ENCODE peak calls at places on chromosomes 2 and 18, in seven cellular contexts. E is tibial nerve; P is CD8-positive, alpha-beta T cell; G is mesendoderm; I is bronchial epithelial cell; A is tibial artery; X is GM23338. T is an unnamed sample. For H3K36me3, the result is how much of the 10 kb centered on the place peaks cover.

GRCh38 chr2:6177796-6178195 is 485.6 kb downstream of the SOX11 start:
- DNase-seq in E (no peak), P (no peak), G (no peak), I (no peak), A (no peak), X (no peak), T (no peak)

GRCh38 chr2:172095146-172095904 is 7.4 kb downstream of the DLX2 start:
- DNase-seq in E (no peak), P (peak), G (peak), I (peak), A (no peak), X (peak), T (no peak)

GRCh38 chr2:177296047-177296446 is 31.5 kb upstream of the NFE2L2 start:
- DNase-seq in E (no peak), P (no peak), G (no peak), I (peak), A (no peak), X (no peak), T (no peak)

GRCh38 chr2:145845207-145845894 is 1325.4 kb upstream of the ZEB2 start:
- DNase-seq in E (no peak), P (no peak), G (no peak), I (no peak), A (no peak), X (no peak), T (no peak)

GRCh38 chr2:162327134-162327769 is 8.8 kb upstream of the IFIH1 start:
- DNase-seq in E (no peak), P (peak), G (peak), I (no peak), A (no peak), X (peak), T (no peak)

GRCh38 chr2:159722580-159722979 is 10.3 kb downstream of the MARCHF7 start:
- DNase-seq in E (no peak), P (no peak), G (no peak), I (no peak), A (no peak), X (no peak), T (no peak)

GRCh38 chr2:150475479-150476212 is 11.8 kb downstream of the RND3 start:
- DNase-seq in E (no peak), P (no peak), G (no peak), I (no peak), A (no peak), X (no peak), T (no peak)

GRCh38 chr2:235685024-235685721 is 191.3 kb downstream of the AGAP1 start:
- DNase-seq in E (no peak), P (no peak), G (no peak), I (no peak), A (no peak), X (no peak), T (no peak)

GRCh38 chr2:111143107-111143886 is 22.6 kb downstream of the BCL2L11 start:
- DNase-seq in E (no peak), P (no peak), G (no peak), I (no peak), A (no peak), X (no peak), T (no peak)

GRCh38 chr18:63262369-63263335 is 56.9 kb downstream of the BCL2 start:
- DNase-seq in E (no peak), P (no peak), G (no peak), I (no peak), A (peak), X (no peak), T (no peak)

GRCh38 chr2:175575346-175576258 is 394.1 kb upstream of the ATP5MC3 start:
- DNase-seq in E (no peak), P (no peak), G (no peak), I (no peak), A (no peak), X (no peak), T (no peak)

GRCh38 chr2:109393211-109393610 is 220.6 kb downstream of the SEPTIN10 start:
- DNase-seq in E (no peak), P (no peak), G (no peak), I (no peak), A (no peak), X (no peak), T (no peak)

GRCh38 chr2:164911832-164912231 is 43.5 kb downstream of the SLC38A11 start:
- DNase-seq in E (no peak), P (no peak), G (no peak), I (peak), A (no peak), X (no peak), T (no peak)

GRCh38 chr2:164913011-164913410 is 42.3 kb downstream of the SLC38A11 start:
- DNase-seq in E (no peak), P (no peak), G (peak), I (no peak), A (no peak), X (peak), T (no peak)

GRCh38 chr2:164910091-164910899 is 45.0 kb downstream of the SLC38A11 start:
- DNase-seq in E (no peak), P (no peak), G (peak), I (peak), A (no peak), X (peak), T (no peak)

GRCh38 chr2:164917296-164917903 is 37.9 kb downstream of the SLC38A11 start:
- DNase-seq in E (peak), P (no peak), G (peak), I (peak), A (peak), X (peak), T (peak)

GRCh38 chr2:164913640-164914346 is 41.5 kb downstream of the SLC38A11 start:
- DNase-seq in E (no peak), P (no peak), G (peak), I (peak), A (no peak), X (no peak), T (no peak)
- H3K4me3 ChIP-seq in E (no peak), P (no peak), G (no peak), I (no peak), A (no peak), X (peak), T (no peak)

GRCh38 chr2:157557770-157558169 is 70.9 kb downstream of the ACVR1C start:
- DNase-seq in E (no peak), P (no peak), G (no peak), I (no peak), A (no peak), X (no peak), T (no peak)
- H3K36me3 ChIP-seq in E (under half), P (under half), G (under half), I (under half), A (under half), X (under half), T (under half)

DNA sequence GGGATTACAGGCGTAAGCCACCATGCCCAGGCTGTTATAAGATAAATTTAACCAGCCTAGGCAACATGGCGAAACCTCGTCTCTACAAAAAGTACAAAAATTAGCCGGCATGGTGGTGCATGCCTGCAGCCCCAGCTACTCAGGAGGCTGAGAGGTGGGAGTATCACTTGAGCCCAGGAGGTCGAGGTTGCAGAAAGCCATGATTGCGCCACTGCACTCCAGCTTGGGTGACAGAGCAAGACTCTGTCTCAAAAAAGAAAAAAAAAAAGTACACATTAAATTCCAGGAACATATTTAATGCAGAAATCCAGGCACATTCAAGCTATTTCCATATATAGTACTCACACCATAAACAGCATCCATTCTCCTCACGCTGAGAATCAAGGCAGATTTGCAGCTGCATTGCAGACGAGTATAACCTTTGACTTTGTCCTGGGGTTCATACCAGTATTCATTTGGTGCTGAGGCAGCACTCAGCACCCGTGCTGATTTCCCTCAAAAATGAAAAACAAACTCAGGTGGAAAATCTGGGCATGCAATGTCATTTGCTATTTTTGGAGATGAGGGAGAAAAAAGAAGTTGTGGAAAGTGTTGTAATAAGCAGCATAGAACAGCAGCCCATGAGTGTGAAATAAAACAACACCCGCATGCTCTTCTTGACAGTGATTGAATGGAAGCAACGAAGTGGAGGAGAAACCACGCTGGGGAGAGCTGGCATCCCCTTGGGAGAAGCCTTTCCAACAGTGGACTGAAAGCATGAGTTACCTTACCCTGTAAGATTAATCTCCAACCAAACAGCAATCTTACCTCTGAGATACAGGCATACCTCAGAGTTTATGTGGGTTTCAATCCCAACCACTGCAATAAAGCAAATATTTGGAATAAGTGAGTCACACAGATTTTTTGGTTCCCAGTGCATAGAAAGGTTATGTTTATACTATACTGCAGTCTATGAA is 46.8 kb upstream of the ANXA4 start:
- DNase-seq in E (no peak), P (no peak), G (no peak), I (peak), A (no peak), X (no peak), T (no peak)
- H3K4me3 ChIP-seq in E (no peak), P (no peak), G (no peak), I (no peak), A (no peak), X (no peak), T (no peak)

DNA sequence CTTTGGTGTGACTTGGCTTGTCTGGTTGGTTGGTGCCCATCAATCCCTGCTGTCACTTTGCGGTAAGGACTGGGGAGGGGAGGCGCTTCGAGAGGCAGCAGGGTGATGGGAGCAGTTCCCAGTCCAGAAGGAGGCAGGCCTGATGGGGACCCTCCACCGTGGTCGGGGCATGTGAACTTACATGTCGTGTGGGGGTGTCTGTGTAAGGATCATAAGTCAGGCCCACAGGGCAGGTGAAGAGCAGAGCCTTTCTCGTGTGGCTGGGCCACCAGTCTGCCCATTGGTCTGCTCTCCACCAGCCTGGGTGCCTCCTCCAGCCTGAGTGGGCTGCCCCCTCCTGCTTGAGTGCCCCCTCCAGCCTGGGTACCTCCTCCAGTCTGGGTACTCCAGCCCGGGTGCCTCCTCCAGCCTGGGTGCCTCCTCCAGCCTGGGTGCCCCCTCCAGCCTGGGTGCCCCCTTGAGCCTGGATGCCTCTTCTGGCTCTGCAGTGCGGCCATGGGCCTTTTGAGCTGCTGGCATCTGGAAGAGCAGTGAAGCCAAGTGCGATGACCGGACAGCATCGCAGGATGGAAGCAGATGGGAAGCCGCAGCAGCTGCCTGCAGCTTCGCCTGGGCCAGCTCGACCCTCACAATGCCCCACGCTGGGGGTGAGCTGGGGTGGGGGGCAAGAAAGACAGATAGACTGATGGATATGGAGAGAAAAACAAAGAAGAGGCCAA is 25.0 kb downstream of the ATOH8 start:
- DNase-seq in E (no peak), P (no peak), G (no peak), I (no peak), A (no peak), X (no peak), T (no peak)
- H3K36me3 ChIP-seq in E (under half), P (under half), G (under half), I (under half), A (under half), X (under half), T (under half)

DNA sequence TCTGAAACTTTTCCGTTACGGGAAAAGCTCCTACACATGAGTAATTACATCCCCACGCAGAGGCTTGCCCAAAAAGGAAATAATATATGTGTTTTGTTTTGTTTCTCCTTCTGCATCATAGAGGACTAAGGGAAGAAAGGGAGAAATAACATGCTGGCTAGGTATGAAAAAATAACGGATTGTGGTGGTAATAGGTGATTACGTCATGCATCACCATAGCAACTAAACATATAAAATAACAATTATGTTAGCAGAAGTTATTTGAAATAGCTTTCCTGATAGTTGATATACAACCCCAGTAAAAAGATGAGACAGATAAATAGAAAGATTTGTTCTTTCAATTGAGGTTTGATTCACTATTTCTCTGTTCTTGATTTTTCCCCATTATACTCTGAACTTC is 518.0 kb downstream of the ZNF516 start:
- DNase-seq in E (no peak), P (no peak), G (no peak), I (no peak), A (no peak), X (no peak), T (no peak)
- H3K4me3 ChIP-seq in E (no peak), P (no peak), G (no peak), I (no peak), A (no peak), X (no peak), T (no peak)

GRCh38 chr2:20313659-20314058 is 37.0 kb downstream of the PUM2 start:
- DNase-seq in E (no peak), P (no peak), G (no peak), I (peak), A (no peak), X (no peak), T (no peak)

GRCh38 chr2:20314562-20315521 is 35.8 kb downstream of the PUM2 start:
- DNase-seq in E (no peak), P (no peak), G (peak), I (peak), A (no peak), X (peak), T (no peak)

GRCh38 chr2:20317198-20317597 is 33.4 kb downstream of the PUM2 start:
- DNase-seq in E (no peak), P (no peak), G (no peak), I (no peak), A (no peak), X (no peak), T (no peak)

GRCh38 chr2:20322527-20323300 is 27.9 kb downstream of the PUM2 start:
- DNase-seq in E (no peak), P (no peak), G (no peak), I (no peak), A (no peak), X (no peak), T (no peak)

GRCh38 chr2:20317690-20318089 is 33.0 kb downstream of the PUM2 start:
- DNase-seq in E (no peak), P (no peak), G (no peak), I (no peak), A (no peak), X (no peak), T (no peak)
- H3K36me3 ChIP-seq in E (under half), P (under half), G (under half), I (under half), A (half or more), X (under half), T (under half)

GRCh38 chr2:106054336-106054735 is 139.8 kb downstream of the UXS1 start:
- DNase-seq in E (no peak), P (no peak), G (no peak), I (no peak), A (no peak), X (no peak), T (no peak)
- H3K4me3 ChIP-seq in E (no peak), P (no peak), G (no peak), I (no peak), A (no peak), X (no peak), T (no peak)

T was measured in lung.